ENCODE peak calls at places on chromosomes 16 and 17, in nine cellular contexts. K, B, Y, P, G, S, R, N and X are unnamed samples.
A peak's percentile ranks its signal among the peaks of the same experiment; 100 is the strongest.

GRCh38 chr17:81515530-81516041 is 3.0 kb upstream of the ACTG1 start:
- DNase-seq in R (no peak), Y (no peak), S (peak; percentile 39), G (no peak), K (no peak), B (no peak), P (no peak), N (no peak), X (no peak)

GRCh38 chr17:50101346-50102163 is 6.4 kb downstream of the PDK2 start:
- DNase-seq in P (peak; percentile 39), K (no peak), S (peak; percentile 66), Y (no peak), R (no peak), G (no peak), N (no peak), B (no peak), X (no peak)

GRCh38 chr17:62869885-62870580 is 61.9 kb upstream of the MARCHF10 start:
- DNase-seq in P (peak; percentile 97), K (no peak), B (no peak), Y (no peak), S (no peak), N (no peak), G (no peak), R (peak; percentile 72), X (no peak)

GRCh38 chr17:68141050-68141449 is 105.5 kb downstream of the KPNA2 start:
- DNase-seq in Y (no peak), R (no peak), N (no peak), B (no peak), K (no peak), G (no peak), P (no peak), S (no peak), X (no peak)

GRCh38 chr17:20225162-20226115 is 216.3 kb downstream of the SPECC1 start:
- DNase-seq in R (no peak), K (no peak), Y (no peak), S (no peak), N (no peak), B (no peak), P (peak; percentile 41), G (no peak), X (no peak)

GRCh38 chr16:87702325-87702811 is 63.4 kb downstream of the KLHDC4 start:
- DNase-seq in R (no peak), G (no peak), K (no peak), Y (no peak), B (peak; percentile 18), N (no peak), P (peak; percentile 83), S (no peak), X (no peak)

GRCh38 chr17:65914784-65915342 is 277.1 kb downstream of the CEP112 start:
- DNase-seq in Y (no peak), P (no peak), K (no peak), N (no peak), R (no peak), B (no peak), S (no peak), G (no peak), X (no peak)

GRCh38 chr16:25868041-25868600 is 176.4 kb downstream of the HS3ST4 start:
- DNase-seq in N (no peak), S (no peak), G (no peak), P (no peak), B (no peak), R (no peak), Y (no peak), K (no peak), X (no peak)

GRCh38 chr16:74984194-74984669 is 691 bp downstream of the WDR59 start:
- DNase-seq in R (no peak), G (no peak), S (no peak), N (no peak), B (no peak), P (no peak), Y (no peak), K (no peak), X (no peak)

GRCh38 chr16:2967211-2967631 is 1.9 kb upstream of the PAQR4 start:
- DNase-seq in P (peak; percentile 44), R (no peak), N (no peak), S (no peak), K (no peak), G (no peak), Y (no peak), B (no peak), X (no peak)

GRCh38 chr16:2968368-2968737 is 795 bp upstream of the PAQR4 start:
- DNase-seq in G (no peak), P (peak; percentile 54), Y (no peak), B (no peak), K (no peak), S (no peak), N (no peak), R (no peak), X (no peak)

GRCh38 chr16:2968738-2969544 is at the start of gene PAQR4:
- DNase-seq in B (peak; percentile 65), P (peak; percentile 92), G (no peak), S (peak; percentile 90), R (peak; percentile 68), N (peak; percentile 48), Y (peak; percentile 89), K (peak; percentile 53), X (peak; percentile 25)

GRCh38 chr16:2966803-2967184 is 2.4 kb upstream of the PAQR4 start:
- DNase-seq in P (peak; percentile 70), K (no peak), R (no peak), B (no peak), N (no peak), Y (no peak), S (peak; percentile 32), G (no peak), X (no peak)

DNA sequence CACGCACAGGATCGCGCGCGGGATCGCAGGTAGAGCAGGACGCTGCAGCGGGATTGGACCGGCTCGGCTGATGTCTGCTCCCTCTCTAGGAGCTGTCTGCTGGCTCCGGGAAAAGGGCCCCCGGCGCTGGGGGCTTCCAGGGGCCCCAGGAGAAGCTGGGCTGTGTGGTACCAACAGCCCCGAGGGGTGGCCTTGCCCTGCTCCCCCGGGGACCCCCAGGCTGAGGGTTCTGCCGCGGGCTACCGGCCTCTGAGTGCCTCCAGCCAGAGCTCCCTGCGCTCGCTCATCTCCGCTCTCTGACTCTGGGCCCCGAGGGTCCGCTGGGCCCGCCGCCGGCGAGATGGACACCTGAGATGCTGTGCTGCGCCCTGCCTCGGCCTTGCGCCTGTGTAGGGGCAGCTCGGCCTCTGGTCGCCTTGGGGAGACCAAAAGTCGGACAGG is 1.4 kb upstream of the PAQR4 start:
- DNase-seq in S (peak; percentile 17), P (no peak), K (no peak), G (no peak), Y (no peak), B (no peak), R (no peak), N (no peak), X (no peak)
- H3K4me3 ChIP-seq in S (no peak overlapping the region), P (peak overlapping the region; percentile 94), K (no peak overlapping the region), G (no peak overlapping the region), Y (no peak overlapping the region), B (no peak overlapping the region), R (no peak overlapping the region), N (no peak overlapping the region), X (no peak overlapping the region)

GRCh38 chr17:47725446-47726109 is 7.5 kb upstream of the TBX21 start:
- DNase-seq in K (no peak), B (no peak), S (no peak), G (no peak), Y (no peak), R (no peak), P (no peak), N (no peak), X (no peak)
- TF ChIP-seq CTCF in K (no peak), B (no peak), S (no peak), G (no peak), Y (no peak), R (no peak), P (peak; percentile 13), N (no peak), X (no peak)

GRCh38 chr17:76276069-76276431 is 10.9 kb downstream of the UBALD2 start:
- DNase-seq in Y (no peak), R (no peak), N (no peak), P (no peak), B (no peak), G (no peak), K (no peak), S (no peak), X (no peak)

GRCh38 chr17:76273923-76274558 is 8.9 kb downstream of the UBALD2 start:
- DNase-seq in K (no peak), G (no peak), P (no peak), Y (no peak), R (no peak), N (no peak), B (no peak), S (no peak), X (no peak)

GRCh38 chr17:76276461-76277299 is 11.5 kb downstream of the UBALD2 start:
- DNase-seq in S (no peak), R (peak; percentile 86), P (no peak), N (peak; percentile 34), B (no peak), Y (no peak), K (no peak), G (no peak), X (no peak)

GRCh38 chr17:76274559-76274956 is 9.4 kb downstream of the UBALD2 start:
- DNase-seq in P (no peak), G (no peak), B (no peak), S (no peak), K (no peak), R (no peak), N (no peak), Y (no peak), X (no peak)

DNA sequence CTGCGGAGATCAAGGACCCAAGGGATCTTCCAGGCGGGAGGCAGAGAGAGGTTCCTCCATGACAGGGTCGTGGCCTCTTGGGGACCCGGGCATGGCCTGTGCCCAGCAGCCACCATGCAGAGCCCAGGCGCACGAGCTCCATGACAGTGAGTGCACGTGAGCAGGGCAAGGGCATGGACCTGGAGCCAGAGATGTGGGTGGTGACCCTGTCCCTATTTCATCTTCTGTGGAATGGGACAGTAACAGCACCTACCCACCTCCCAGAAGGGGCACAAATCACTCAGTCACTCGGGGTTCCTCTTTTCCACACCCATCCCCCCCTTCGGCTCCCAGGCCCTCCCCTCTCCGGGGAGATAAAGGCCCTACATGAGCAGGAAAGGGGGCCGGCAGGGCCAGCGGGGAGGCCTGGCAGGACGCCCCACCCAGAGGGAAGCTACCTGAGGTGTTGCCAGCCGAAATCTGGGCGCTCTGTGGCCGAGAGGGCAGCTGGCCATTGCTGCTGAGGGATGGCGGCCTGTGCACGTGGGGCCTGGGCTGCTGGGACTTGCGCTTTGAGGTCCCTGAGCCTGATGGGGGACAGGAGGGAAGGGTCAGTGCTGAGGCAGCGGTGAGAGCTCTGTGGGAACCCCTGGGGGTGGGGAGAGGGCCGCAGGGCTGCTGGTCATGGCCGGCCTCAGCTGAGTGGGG is 10.4 kb downstream of the UBALD2 start:
- DNase-seq in N (no peak), K (no peak), Y (no peak), P (no peak), B (no peak), G (no peak), R (no peak), S (no peak), X (no peak)
- H3K4me3 ChIP-seq in N (no peak overlapping the region), K (no peak overlapping the region), Y (no peak overlapping the region), P (no peak overlapping the region), B (no peak overlapping the region), G (no peak overlapping the region), R (no peak overlapping the region), S (no peak overlapping the region), X (no peak overlapping the region)

DNA sequence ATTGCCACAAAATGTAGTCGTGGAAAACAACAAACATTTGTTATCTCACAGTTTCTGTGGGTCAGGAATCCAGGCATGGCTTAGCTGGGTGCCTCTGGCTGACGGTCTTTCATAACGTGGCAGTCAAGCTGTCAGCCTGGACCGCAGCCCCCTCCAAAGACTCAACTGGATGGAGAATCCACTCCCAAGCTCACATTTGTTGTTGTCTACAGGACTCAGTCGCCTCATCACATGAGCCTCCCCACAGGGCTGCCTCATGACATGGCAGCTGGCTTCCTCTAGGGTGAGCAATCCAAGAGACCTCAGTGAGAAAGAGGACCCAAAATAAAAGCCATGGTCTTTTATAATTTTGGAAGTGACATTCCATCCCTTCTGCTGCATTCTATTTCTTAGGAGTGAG is 34.7 kb upstream of the AKAP1 start:
- DNase-seq in N (no peak), K (no peak), P (no peak), Y (no peak), B (no peak), G (no peak), S (no peak), R (no peak), X (no peak)
- TF ChIP-seq CTCF in N (no peak), K (no peak), P (peak; percentile 10), Y (no peak), B (no peak), G (no peak), S (peak; percentile 8), R (no peak), X (no peak)